ENCODE peak calls at places on chromosomes 13 and 19, in four cellular contexts. D is K562, K is GM12878, X is WTC11. M is an unnamed sample.

GRCh38 chr13:113764793-113765190 is 5.8 kb downstream of the TMEM255B start:
- DNase-seq in D (no peak), K (no peak), X (no peak), M (no peak)

GRCh38 chr19:50548191-50549058 is 19.8 kb downstream of the LRRC4B start:
- DNase-seq in D (no peak), K (no peak), X (no peak), M (no peak)

GRCh38 chr13:106597759-106598395 is 29.9 kb upstream of the ARGLU1 start:
- DNase-seq in D (no peak), K (no peak), X (no peak), M (no peak)

GRCh38 chr13:38821753-38822551 is 135.1 kb downstream of the FREM2 start:
- DNase-seq in D (no peak), K (no peak), X (no peak), M (no peak)

GRCh38 chr13:26502826-26503225 is 54.7 kb upstream of the WASF3 start:
- DNase-seq in D (no peak), K (no peak), X (no peak), M (no peak)

GRCh38 chr13:101706651-101707050 is 254.2 kb downstream of the ITGBL1 start:
- DNase-seq in D (no peak), K (no peak), X (no peak), M (no peak)

GRCh38 chr13:63435668-63436275 is 2020.1 kb upstream of the PCDH20 start:
- DNase-seq in D (no peak), K (no peak), X (no peak), M (no peak)

GRCh38 chr13:33536639-33537425 is 251.3 kb upstream of the STARD13 start:
- DNase-seq in D (no peak), K (no peak), X (no peak), M (no peak)

GRCh38 chr19:6476155-6476895 is 5.3 kb downstream of the DENND1C start:
- DNase-seq in D (peak), K (no peak), X (peak), M (peak)

GRCh38 chr13:96020941-96021340 is 32.3 kb downstream of the UGGT2 start:
- DNase-seq in D (no peak), K (no peak), X (no peak), M (no peak)

GRCh38 chr19:19461671-19462622 is 53.4 kb downstream of the TSSK6 start:
- DNase-seq in D (peak), K (no peak), X (peak), M (peak)

GRCh38 chr19:47227347-47228167 is 3.4 kb downstream of the BBC3 start:
- DNase-seq in D (peak), K (peak), X (peak), M (peak)

GRCh38 chr19:56866563-56866962 is 26.0 kb upstream of the PEG3 start:
- DNase-seq in D (no peak), K (no peak), X (no peak), M (peak)

GRCh38 chr19:12676384-12676792 is 5.3 kb downstream of the DHPS start:
- DNase-seq in D (peak), K (no peak), X (peak), M (peak)

GRCh38 chr19:48481191-48481500 is 12.0 kb downstream of the CYTH2 start:
- DNase-seq in D (no peak), K (no peak), X (no peak), M (no peak)

GRCh38 chr13:35954207-35954560 is 177.0 kb downstream of the DCLK1 start:
- DNase-seq in D (no peak), K (no peak), X (no peak), M (no peak)

GRCh38 chr13:110425444-110425780 is 118.3 kb downstream of the COL4A2 start:
- DNase-seq in D (no peak), K (no peak), X (no peak), M (no peak)

GRCh38 chr13:73914119-73914518 is 220.1 kb downstream of the KLF12 start:
- DNase-seq in D (no peak), K (no peak), X (no peak), M (no peak)

GRCh38 chr13:32902898-32903297 is 113.3 kb upstream of the KL start:
- DNase-seq in D (no peak), K (no peak), X (peak), M (no peak)

GRCh38 chr13:45851171-45851889 is at the start of gene SIAH3:
- DNase-seq in D (no peak), K (no peak), X (peak), M (peak)

GRCh38 chr19:14381689-14382474 is 638 bp downstream of the ADGRE5 start:
- DNase-seq in D (peak), K (no peak), X (no peak), M (no peak)

GRCh38 chr19:35118268-35119026 is 2.8 kb downstream of the FXYD3 start:
- DNase-seq in D (no peak), K (no peak), X (no peak), M (no peak)

GRCh38 chr13:20393273-20394235 is 132.1 kb downstream of the CRYL1 start:
- DNase-seq in D (no peak), K (no peak), X (no peak), M (no peak)

GRCh38 chr13:107209811-107210210 is 641.9 kb upstream of the ARGLU1 start:
- DNase-seq in D (no peak), K (no peak), X (no peak), M (no peak)

GRCh38 chr19:5225486-5226345 is 114.9 kb downstream of the PTPRS start:
- DNase-seq in D (peak), K (no peak), X (peak), M (peak)

GRCh38 chr13:98606296-98606695 is 29.4 kb upstream of the STK24 start:
- DNase-seq in D (no peak), K (no peak), X (no peak), M (peak)

GRCh38 chr13:100197591-100198365 is 108.9 kb downstream of the PCCA start:
- DNase-seq in D (no peak), K (no peak), X (no peak), M (no peak)

GRCh38 chr19:40811478-40812341 is 12.7 kb downstream of the EGLN2 start:
- DNase-seq in D (no peak), K (no peak), X (peak), M (no peak)

GRCh38 chr19:16795731-16796130 is 33.5 kb upstream of the SIN3B start:
- DNase-seq in D (no peak), K (no peak), X (no peak), M (no peak)

GRCh38 chr19:18340990-18341868 is 831 bp downstream of the PGPEP1 start:
- DNase-seq in D (peak), K (no peak), X (peak), M (peak)

GRCh38 chr13:85728831-85729230 is 70.4 kb downstream of the SLITRK6 start:
- DNase-seq in D (no peak), K (no peak), X (no peak), M (no peak)

GRCh38 chr19:8835446-8835845 is 3.3 kb downstream of the MBD3L1 start:
- DNase-seq in D (no peak), K (no peak), X (no peak), M (no peak)

GRCh38 chr13:77409412-77409811 is 82.5 kb upstream of the MYCBP2 start:
- DNase-seq in D (no peak), K (no peak), X (no peak), M (no peak)

GRCh38 chr19:20423381-20424207 is 142.0 kb downstream of the ZNF737 start:
- DNase-seq in D (no peak), K (no peak), X (peak), M (peak)

GRCh38 chr13:23567792-23568480 is 2.3 kb upstream of the TNFRSF19 start:
- DNase-seq in D (no peak), K (no peak), X (no peak), M (no peak)

GRCh38 chr13:27104606-27105005 is 67.0 kb downstream of the USP12 start:
- DNase-seq in D (no peak), K (no peak), X (no peak), M (no peak)

GRCh38 chr13:97116754-97117153 is 105.4 kb upstream of the MBNL2 start:
- DNase-seq in D (no peak), K (no peak), X (no peak), M (no peak)
- TF ChIP-seq USF1 in D (no peak), K (no peak), X (no peak), M (no peak)

DNA sequence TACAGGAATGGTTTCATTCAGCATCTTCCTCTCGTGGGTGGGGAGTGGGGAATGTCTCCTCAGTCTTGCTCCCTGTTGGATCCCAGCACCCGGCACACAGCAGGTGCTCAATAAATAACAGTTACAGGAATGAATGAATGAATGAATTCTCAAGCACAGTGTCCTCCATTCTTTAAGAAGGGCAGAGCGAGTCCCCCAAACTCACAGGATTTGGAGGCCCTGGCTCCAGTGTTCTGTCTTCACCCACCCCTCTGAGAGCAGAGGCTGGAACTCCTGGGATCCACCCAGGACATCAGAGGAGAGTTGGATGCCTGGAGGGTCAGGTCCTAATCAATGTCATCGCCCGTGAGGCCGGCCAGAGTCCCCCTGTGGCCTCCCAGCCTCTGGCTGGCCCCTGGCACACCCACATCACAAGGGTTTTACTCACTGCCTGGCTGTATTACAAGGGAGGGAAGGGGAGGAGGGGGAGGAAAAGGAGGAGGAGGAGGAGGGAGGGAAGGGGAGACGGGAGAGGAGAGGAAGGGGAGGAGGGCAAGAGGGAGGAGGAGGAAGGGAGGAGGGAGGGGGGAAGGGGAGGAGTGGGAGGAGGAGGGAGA is 8.7 kb upstream of the CREB3L3 start:
- DNase-seq in D (peak), K (no peak), X (no peak), M (peak)
- TF ChIP-seq USF1 in D (no peak), K (no peak), X (no peak), M (no peak)

GRCh38 chr19:45164577-45165335 is 4.0 kb upstream of the NKPD1 start:
- DNase-seq in D (peak), K (peak), X (peak), M (no peak)
- TF ChIP-seq USF1 in D (no peak), K (no peak), X (no peak), M (no peak)

GRCh38 chr13:30892966-30893365 is 13.1 kb upstream of the MEDAG start:
- DNase-seq in D (peak), K (no peak), X (peak), M (no peak)
- TF ChIP-seq USF1 in D (no peak), K (no peak), X (no peak), M (no peak)

M was measured in SK-N-SH.